ENCODE peak calls at places on chromosomes 3 and 15, in six cellular contexts. Q, O, Z, M, G and I are unnamed samples.

GRCh38 chr3:100970537-100970936 is 22.7 kb downstream of the ABI3BP start:
- DNase-seq in M (no peak), Q (no peak), G (no peak), O (no peak), Z (no peak), I (no peak)

GRCh38 chr3:60384352-60384751 is 866.9 kb downstream of the FHIT start:
- DNase-seq in M (no peak), Z (no peak), G (no peak), Q (no peak), O (no peak), I (no peak)

GRCh38 chr15:75669191-75669878 is 21.6 kb downstream of the SNX33 start:
- DNase-seq in Z (no peak), Q (no peak), M (no peak), G (peak), O (no peak), I (no peak)

GRCh38 chr3:167568634-167569033 is 85.1 kb downstream of the WDR49 start:
- DNase-seq in G (no peak), Q (no peak), M (no peak), O (no peak), Z (no peak), I (no peak)

GRCh38 chr3:158488670-158489069 is 82.3 kb upstream of the MLF1 start:
- DNase-seq in Z (no peak), Q (no peak), O (no peak), G (no peak), M (no peak), I (no peak)

GRCh38 chr3:25257026-25257425 is 171.0 kb upstream of the RARB start:
- DNase-seq in G (peak), M (no peak), O (no peak), Z (no peak), Q (no peak), I (no peak)

GRCh38 chr3:39870706-39871105 is 61.3 kb downstream of the MYRIP start:
- DNase-seq in G (peak), O (no peak), Z (no peak), Q (no peak), M (no peak), I (no peak)

GRCh38 chr15:101540480-101541239 is 51.2 kb upstream of the PCSK6 start:
- DNase-seq in Q (peak), O (peak), Z (no peak), M (no peak), G (peak), I (no peak)

GRCh38 chr3:52694528-52695189 is 8.8 kb downstream of the GNL3 start:
- DNase-seq in Q (peak), M (no peak), Z (no peak), O (no peak), G (no peak), I (no peak)

GRCh38 chr3:177451940-177452484 is 254.7 kb upstream of the TBL1XR1 start:
- DNase-seq in G (peak), M (no peak), O (no peak), Z (no peak), Q (no peak), I (no peak)

GRCh38 chr3:10855871-10856662 is 40.0 kb downstream of the SLC6A11 start:
- DNase-seq in Q (no peak), M (no peak), G (peak), O (no peak), Z (no peak), I (peak)

GRCh38 chr15:76253851-76254440 is 57.3 kb downstream of the ETFA start:
- DNase-seq in O (no peak), Z (no peak), G (no peak), M (no peak), Q (no peak), I (no peak)

GRCh38 chr15:89148126-89148525 is 59.9 kb downstream of the ABHD2 start:
- DNase-seq in M (no peak), Q (no peak), Z (no peak), O (no peak), G (no peak), I (no peak)

GRCh38 chr15:65887565-65887964 is 18.3 kb downstream of the RAB11A start:
- DNase-seq in O (no peak), Q (no peak), M (no peak), G (no peak), Z (no peak), I (no peak)

GRCh38 chr15:100107151-100107550 is 234.6 kb downstream of the ADAMTS17 start:
- DNase-seq in O (no peak), Z (no peak), M (no peak), G (no peak), Q (no peak), I (no peak)

GRCh38 chr3:131543714-131544113 is 40.9 kb upstream of the MRPL3 start:
- DNase-seq in G (peak), O (no peak), M (no peak), Q (no peak), Z (peak), I (no peak)

GRCh38 chr15:68042156-68042854 is 11.8 kb upstream of the PIAS1 start:
- DNase-seq in M (no peak), O (no peak), Q (no peak), G (no peak), Z (no peak), I (no peak)

GRCh38 chr3:17979248-17979647 is 236.8 kb upstream of the TBC1D5 start:
- DNase-seq in Q (no peak), O (peak), G (no peak), Z (no peak), M (no peak), I (peak)

GRCh38 chr3:53763353-53763752 is 82.9 kb downstream of the CHDH start:
- DNase-seq in O (no peak), G (no peak), Q (no peak), M (no peak), Z (no peak), I (no peak)

GRCh38 chr15:65910341-65910740 is 41.0 kb downstream of the RAB11A start:
- DNase-seq in M (no peak), Q (peak), G (no peak), Z (no peak), O (no peak), I (no peak)

GRCh38 chr15:40104296-40104864 is 4.3 kb downstream of the BMF start:
- DNase-seq in O (no peak), M (no peak), Q (no peak), G (no peak), Z (no peak), I (no peak)

GRCh38 chr3:110495201-110495927 is 576.3 kb upstream of the NECTIN3 start:
- DNase-seq in Z (no peak), Q (no peak), M (no peak), G (no peak), O (no peak), I (no peak)

GRCh38 chr3:132630612-132631011 is 29.0 kb downstream of the ACAD11 start:
- DNase-seq in Q (no peak), O (no peak), G (no peak), M (no peak), Z (no peak), I (no peak)

GRCh38 chr3:98038241-98038640 is 3.1 kb upstream of the GABRR3 start:
- DNase-seq in Z (no peak), M (no peak), Q (no peak), G (peak), O (no peak), I (no peak)

GRCh38 chr15:34783471-34783870 is 11.9 kb downstream of the ACTC1 start:
- DNase-seq in Z (no peak), M (no peak), G (no peak), O (no peak), Q (no peak), I (no peak)

GRCh38 chr15:68598171-68599152 is 19.7 kb downstream of the CORO2B start:
- DNase-seq in M (no peak), Z (no peak), O (peak), G (no peak), Q (no peak), I (no peak)

DNA sequence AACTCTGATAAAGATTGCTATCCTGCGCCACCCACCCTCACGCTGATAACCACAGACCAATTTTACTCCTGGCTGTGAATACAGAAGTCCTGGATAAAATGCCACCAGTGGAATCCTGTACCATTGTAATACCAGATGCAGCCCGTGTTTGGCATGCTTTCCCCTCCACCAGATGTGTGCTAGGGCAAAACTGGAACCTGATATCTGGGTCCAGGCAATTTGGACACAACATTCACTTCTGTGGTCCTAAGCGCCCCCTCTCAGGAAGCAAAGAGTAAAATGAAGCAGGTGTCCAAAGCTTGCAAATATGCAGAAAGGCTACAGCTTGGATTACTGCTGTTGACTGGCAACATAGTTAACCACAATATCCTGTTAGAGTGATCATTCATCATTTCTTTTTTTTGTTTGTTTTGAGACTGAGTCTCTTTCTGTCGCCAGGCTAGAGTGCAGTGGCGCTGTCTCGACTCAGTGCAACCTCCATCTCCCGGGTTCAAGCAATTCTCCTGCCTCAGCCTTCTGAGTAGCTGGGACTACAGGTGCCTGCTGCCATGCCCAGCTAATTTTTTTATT is 32.8 kb downstream of the LOXL1 start:
- DNase-seq in O (no peak), G (peak), Q (no peak), Z (no peak), M (no peak), I (no peak)
- TF ChIP-seq CTCF in O (no peak), G (no peak), Q (no peak), Z (no peak), M (no peak), I (no peak)

DNA sequence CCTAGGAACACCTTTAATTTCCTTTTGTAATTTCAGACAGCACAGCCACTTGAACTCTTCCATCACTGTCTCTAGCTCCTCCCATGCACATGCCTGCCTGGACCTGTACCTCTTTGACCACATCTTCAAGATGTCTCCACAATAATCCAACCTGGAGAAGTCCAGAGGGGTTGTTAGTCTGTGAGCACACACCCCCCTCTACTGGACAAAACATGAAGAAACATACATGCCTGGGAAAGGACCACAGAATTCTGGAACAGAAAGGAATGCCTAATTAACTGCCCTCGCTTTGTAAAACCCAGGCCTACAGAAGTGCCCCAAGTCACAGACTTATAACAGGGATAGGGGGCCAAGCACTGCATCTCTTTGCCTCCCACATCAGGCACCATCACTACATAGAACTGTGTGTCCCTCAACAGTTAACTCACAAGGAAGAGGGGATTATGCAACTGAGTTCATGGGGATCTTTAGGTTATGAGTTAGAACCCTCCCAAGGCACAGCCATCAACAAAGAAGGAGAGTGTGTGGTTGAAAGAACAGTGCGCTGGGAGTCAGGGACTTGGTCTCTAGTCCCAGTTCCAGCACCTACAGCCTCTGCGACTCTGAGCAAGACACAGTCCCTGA is 61.7 kb downstream of the FMN1 start:
- DNase-seq in O (peak), Q (no peak), M (peak), Z (no peak), G (peak), I (peak)
- TF ChIP-seq CTCF in O (peak), Q (peak), M (peak), Z (peak), G (peak), I (peak)

GRCh38 chr15:95405447-95405846 is 925.1 kb upstream of the NR2F2 start:
- DNase-seq in Q (no peak), Z (no peak), G (peak), M (no peak), O (no peak), I (no peak)
- TF ChIP-seq CTCF in Q (no peak), Z (no peak), G (no peak), M (no peak), O (no peak), I (no peak)

DNA sequence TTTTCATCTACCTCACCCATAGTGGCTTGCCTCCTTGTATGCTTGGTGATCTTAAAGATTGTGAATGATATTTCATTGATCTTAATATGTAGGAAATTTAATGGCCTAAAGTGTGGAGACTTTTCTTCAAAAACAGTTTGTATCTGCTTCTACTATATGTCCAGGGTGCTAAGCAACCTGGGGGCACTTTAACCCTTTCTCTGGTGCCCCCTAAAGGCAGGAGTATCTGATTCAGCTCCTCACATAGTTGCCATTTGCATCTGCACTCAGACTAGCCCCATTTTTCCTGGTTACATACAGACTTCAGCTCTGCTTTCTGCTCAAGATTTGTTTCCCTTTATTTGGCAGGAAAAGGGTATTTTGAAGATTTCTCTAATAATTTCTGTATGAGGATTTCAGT is 5.2 kb upstream of the PFN2 start:
- DNase-seq in M (no peak), G (no peak), Q (no peak), O (no peak), Z (no peak), I (no peak)
- TF ChIP-seq CTCF in M (peak), G (no peak), Q (no peak), O (no peak), Z (no peak), I (no peak)

GRCh38 chr3:156383433-156384025 is 171.4 kb downstream of the SSR3 start:
- DNase-seq in Z (no peak), Q (no peak), O (no peak), G (no peak), M (no peak), I (no peak)

GRCh38 chr3:156381253-156381652 is 173.7 kb downstream of the SSR3 start:
- DNase-seq in Q (no peak), Z (no peak), M (no peak), G (no peak), O (no peak), I (no peak)

GRCh38 chr3:156378871-156379270 is 176.0 kb downstream of the SSR3 start:
- DNase-seq in O (no peak), Q (no peak), Z (no peak), M (no peak), G (no peak), I (no peak)

GRCh38 chr3:156379327-156379726 is 175.6 kb downstream of the SSR3 start:
- DNase-seq in O (no peak), Q (no peak), Z (no peak), M (no peak), G (no peak), I (no peak)

GRCh38 chr3:156382458-156383346 is 172.2 kb downstream of the SSR3 start:
- DNase-seq in M (no peak), G (peak), Z (no peak), O (peak), Q (no peak), I (peak)
- TF ChIP-seq CTCF in M (peak), G (peak), Z (peak), O (peak), Q (peak), I (peak)